ENCODE peak calls at places on chromosome 20, in six cellular contexts. One of them, this sample, is unnamed.

GRCh38 chr20:63309261-63310071 is 16.5 kb downstream of the COL20A1 start:
- DNase-seq in neural progenitor cell: peak
- DNase-seq in GM13976: peak
- DNase-seq in mesothelial cell of epicardium: peak
- DNase-seq in keratinocyte: no peak
- DNase-seq in chondrocyte: no peak
- DNase-seq in this sample: peak

GRCh38 chr20:50187403-50188051 is 3.1 kb upstream of the CEBPB start:
- DNase-seq in chondrocyte: no peak
- DNase-seq in keratinocyte: no peak
- DNase-seq in mesothelial cell of epicardium: no peak
- DNase-seq in neural progenitor cell: no peak
- DNase-seq in GM13976: no peak
- DNase-seq in this sample: no peak

GRCh38 chr20:61520761-61521460 is 268.9 kb downstream of the CDH4 start:
- DNase-seq in chondrocyte: no peak
- DNase-seq in GM13976: no peak
- DNase-seq in keratinocyte: no peak
- DNase-seq in mesothelial cell of epicardium: no peak
- DNase-seq in neural progenitor cell: no peak
- DNase-seq in this sample: no peak

GRCh38 chr20:25223765-25224720 is 23.8 kb upstream of the PYGB start:
- DNase-seq in GM13976: no peak
- DNase-seq in chondrocyte: peak
- DNase-seq in keratinocyte: no peak
- DNase-seq in neural progenitor cell: no peak
- DNase-seq in mesothelial cell of epicardium: no peak
- DNase-seq in this sample: no peak

GRCh38 chr20:41276317-41276751 is 41.2 kb downstream of the ZHX3 start:
- DNase-seq in GM13976: no peak
- DNase-seq in keratinocyte: no peak
- DNase-seq in mesothelial cell of epicardium: no peak
- DNase-seq in neural progenitor cell: peak
- DNase-seq in chondrocyte: no peak
- DNase-seq in this sample: no peak

GRCh38 chr20:56247954-56248782 is at the start of gene MC3R:
- DNase-seq in neural progenitor cell: peak
- DNase-seq in chondrocyte: no peak
- DNase-seq in mesothelial cell of epicardium: no peak
- DNase-seq in GM13976: peak
- DNase-seq in keratinocyte: no peak
- DNase-seq in this sample: no peak

GRCh38 chr20:46928580-46929132 is 34.0 kb downstream of the EYA2 start:
- DNase-seq in GM13976: no peak
- DNase-seq in neural progenitor cell: peak
- DNase-seq in chondrocyte: no peak
- DNase-seq in keratinocyte: no peak
- DNase-seq in mesothelial cell of epicardium: no peak
- DNase-seq in this sample: no peak

GRCh38 chr20:20241966-20242365 is 125.9 kb upstream of the INSM1 start:
- DNase-seq in chondrocyte: no peak
- DNase-seq in neural progenitor cell: peak
- DNase-seq in GM13976: no peak
- DNase-seq in mesothelial cell of epicardium: no peak
- DNase-seq in keratinocyte: no peak
- DNase-seq in this sample: no peak

GRCh38 chr20:23235173-23236027 is 115.2 kb upstream of the NXT1 start:
- DNase-seq in mesothelial cell of epicardium: no peak
- DNase-seq in keratinocyte: no peak
- DNase-seq in neural progenitor cell: peak
- DNase-seq in chondrocyte: no peak
- DNase-seq in GM13976: peak
- DNase-seq in this sample: no peak

GRCh38 chr20:24755411-24755922 is 193.6 kb upstream of the CST7 start:
- DNase-seq in neural progenitor cell: peak
- DNase-seq in keratinocyte: no peak
- DNase-seq in chondrocyte: no peak
- DNase-seq in mesothelial cell of epicardium: no peak
- DNase-seq in GM13976: no peak
- DNase-seq in this sample: no peak

GRCh38 chr20:40650707-40651106 is 38.3 kb downstream of the MAFB start:
- DNase-seq in GM13976: no peak
- DNase-seq in keratinocyte: no peak
- DNase-seq in mesothelial cell of epicardium: no peak
- DNase-seq in neural progenitor cell: no peak
- DNase-seq in chondrocyte: no peak
- DNase-seq in this sample: no peak

DNA sequence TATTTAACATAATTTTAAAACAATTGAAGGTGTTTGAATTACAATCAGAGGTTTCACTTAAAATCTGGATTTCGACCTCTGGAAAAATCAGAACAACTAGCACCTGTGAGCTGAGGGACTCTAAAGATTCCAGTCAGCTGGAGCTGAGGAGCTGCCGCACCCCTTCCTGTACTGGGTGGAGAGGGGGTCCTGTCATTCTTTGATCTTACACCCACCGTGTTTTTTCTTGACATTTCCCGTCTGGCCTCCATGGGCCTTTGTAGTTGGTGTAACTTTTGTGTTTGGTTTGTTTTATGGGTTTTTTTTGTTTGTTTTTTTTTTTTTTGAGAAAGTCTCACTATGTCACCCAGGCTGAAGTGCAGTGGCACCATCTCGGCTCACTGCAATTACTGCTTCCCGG is 17.2 kb downstream of the ARFGEF2 start:
- DNase-seq in GM13976: no peak
- DNase-seq in keratinocyte: no peak
- DNase-seq in chondrocyte: no peak
- DNase-seq in mesothelial cell of epicardium: no peak
- DNase-seq in neural progenitor cell: no peak
- DNase-seq in this sample: no peak
- TF ChIP-seq CTCF in GM13976: no peak
- TF ChIP-seq CTCF in keratinocyte: no peak
- TF ChIP-seq CTCF in chondrocyte: no peak
- TF ChIP-seq CTCF in mesothelial cell of epicardium: no peak
- TF ChIP-seq CTCF in neural progenitor cell: no peak
- TF ChIP-seq CTCF in this sample: no peak

DNA sequence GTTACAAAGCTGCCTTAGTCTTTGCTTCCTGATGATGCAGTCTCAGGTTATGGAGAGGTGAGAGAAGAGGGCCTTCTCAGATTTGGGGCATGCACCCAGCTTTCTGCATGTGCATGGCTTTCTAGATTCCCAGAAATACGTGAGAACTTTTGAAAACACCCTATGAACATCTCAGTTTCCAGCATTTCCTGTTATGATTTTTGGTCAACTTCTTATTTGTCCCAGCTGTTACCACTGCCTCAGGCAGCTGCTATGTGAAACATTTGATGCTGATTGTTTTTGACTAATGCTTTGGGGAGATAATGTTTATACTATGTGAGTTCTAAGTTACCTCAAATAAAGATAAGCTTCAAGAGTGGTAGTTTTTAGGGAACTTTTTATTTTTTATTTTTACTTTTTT is 9.5 kb upstream of the SNAP25 start:
- DNase-seq in GM13976: no peak
- DNase-seq in keratinocyte: no peak
- DNase-seq in chondrocyte: no peak
- DNase-seq in mesothelial cell of epicardium: no peak
- DNase-seq in neural progenitor cell: no peak
- DNase-seq in this sample: no peak
- TF ChIP-seq CTCF in GM13976: no peak
- TF ChIP-seq CTCF in keratinocyte: no peak
- TF ChIP-seq CTCF in chondrocyte: no peak
- TF ChIP-seq CTCF in mesothelial cell of epicardium: no peak
- TF ChIP-seq CTCF in neural progenitor cell: no peak
- TF ChIP-seq CTCF in this sample: no peak

DNA sequence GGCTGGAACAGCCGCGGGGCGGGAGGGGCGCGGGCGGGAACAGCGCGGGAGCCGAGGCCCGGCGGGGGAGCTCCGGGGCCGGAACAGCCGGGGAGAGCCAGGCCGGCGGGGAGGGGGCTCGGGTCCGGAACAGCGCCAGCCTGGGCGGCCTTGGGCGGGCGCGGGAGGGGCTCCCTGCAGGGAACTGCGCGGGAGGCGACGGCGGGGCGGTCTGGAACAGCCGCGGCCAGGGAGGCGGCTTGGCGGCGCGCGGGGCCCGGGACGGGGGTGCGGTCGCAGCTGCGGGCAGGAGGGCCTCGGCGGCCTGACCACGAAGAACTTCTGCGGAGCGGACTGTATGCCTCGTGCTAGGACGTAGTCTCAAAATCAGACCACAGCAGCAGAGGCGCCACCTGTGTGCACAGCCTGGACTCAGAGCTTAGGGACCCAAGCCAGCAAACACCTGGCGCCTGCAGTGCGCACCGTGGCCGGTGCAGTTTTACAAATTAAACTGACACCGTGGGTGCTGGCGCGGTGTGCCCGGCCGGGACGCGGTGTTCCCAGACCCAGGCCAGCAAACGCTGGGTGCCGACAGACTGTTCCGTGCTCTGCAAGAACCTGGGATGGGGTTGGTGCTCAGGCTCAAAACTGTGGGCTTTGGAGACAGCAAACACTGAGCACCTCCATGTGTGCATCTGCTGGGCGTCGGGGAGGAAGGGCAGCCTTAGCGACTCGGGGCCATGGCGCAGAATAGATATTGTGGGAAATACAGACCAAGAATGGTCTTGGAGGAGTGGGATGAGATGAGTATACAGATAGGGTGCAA is 572 bp downstream of the ZNF341 start:
- DNase-seq in chondrocyte: peak
- DNase-seq in keratinocyte: peak
- DNase-seq in mesothelial cell of epicardium: peak
- DNase-seq in neural progenitor cell: no peak
- DNase-seq in GM13976: peak
- DNase-seq in this sample: no peak
- TF ChIP-seq CTCF in chondrocyte: no peak
- TF ChIP-seq CTCF in keratinocyte: no peak
- TF ChIP-seq CTCF in mesothelial cell of epicardium: no peak
- TF ChIP-seq CTCF in neural progenitor cell: no peak
- TF ChIP-seq CTCF in GM13976: no peak
- TF ChIP-seq CTCF in this sample: no peak

DNA sequence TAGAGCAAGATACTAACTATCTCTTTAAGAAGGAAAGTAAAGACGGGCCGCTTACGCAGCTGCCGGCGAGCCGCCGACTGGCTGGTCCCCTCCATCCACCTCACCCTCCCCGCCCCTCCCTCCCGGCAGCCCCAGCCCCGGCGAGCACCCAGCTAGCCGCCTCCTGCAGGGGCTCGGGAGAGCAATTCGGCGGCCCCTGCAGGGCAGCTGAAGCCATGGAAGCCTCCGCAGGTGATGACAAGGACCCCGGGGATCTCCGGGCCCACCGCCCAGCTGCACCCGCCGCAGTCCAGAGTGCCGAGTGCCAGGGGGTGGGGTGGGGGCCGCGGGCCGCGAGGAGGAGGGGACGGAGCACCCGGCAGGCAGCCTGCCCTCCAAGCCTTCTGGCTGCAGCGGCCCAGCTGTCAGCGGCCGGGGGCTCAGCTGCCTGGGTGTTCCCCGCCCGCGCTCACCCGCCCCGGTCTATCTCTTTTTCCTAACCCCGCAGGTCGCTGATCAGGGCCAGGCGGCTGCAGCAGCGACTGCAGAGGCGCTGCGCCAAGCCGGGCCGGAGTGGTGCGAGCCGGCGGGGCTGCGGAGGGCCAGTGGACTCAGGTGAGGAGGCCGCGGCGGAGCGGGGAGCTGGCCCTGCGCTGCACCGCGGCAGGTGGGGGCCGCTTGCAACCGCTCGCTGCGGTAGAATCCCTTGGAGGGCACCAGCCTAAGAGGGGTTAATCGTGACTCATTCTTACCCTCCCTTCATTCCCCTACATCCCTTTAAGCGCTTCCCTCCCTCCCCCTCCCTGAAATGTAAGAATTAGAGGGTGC is at the start of gene SNPH:
- DNase-seq in neural progenitor cell: peak
- DNase-seq in keratinocyte: peak
- DNase-seq in chondrocyte: no peak
- DNase-seq in GM13976: peak
- DNase-seq in mesothelial cell of epicardium: peak
- DNase-seq in this sample: no peak
- TF ChIP-seq CTCF in neural progenitor cell: no peak
- TF ChIP-seq CTCF in keratinocyte: no peak
- TF ChIP-seq CTCF in chondrocyte: no peak
- TF ChIP-seq CTCF in GM13976: no peak
- TF ChIP-seq CTCF in mesothelial cell of epicardium: no peak
- TF ChIP-seq CTCF in this sample: no peak

GRCh38 chr20:53829706-53830521 is 236.3 kb upstream of the ZNF217 start:
- DNase-seq in neural progenitor cell: no peak
- DNase-seq in mesothelial cell of epicardium: no peak
- DNase-seq in GM13976: no peak
- DNase-seq in chondrocyte: no peak
- DNase-seq in keratinocyte: no peak
- DNase-seq in this sample: no peak

GRCh38 chr20:53827996-53828672 is 234.5 kb upstream of the ZNF217 start:
- DNase-seq in mesothelial cell of epicardium: no peak
- DNase-seq in keratinocyte: peak
- DNase-seq in neural progenitor cell: no peak
- DNase-seq in chondrocyte: no peak
- DNase-seq in GM13976: no peak
- DNase-seq in this sample: no peak

GRCh38 chr20:53829086-53829703 is 235.6 kb upstream of the ZNF217 start:
- DNase-seq in mesothelial cell of epicardium: no peak
- DNase-seq in GM13976: no peak
- DNase-seq in neural progenitor cell: no peak
- DNase-seq in chondrocyte: no peak
- DNase-seq in keratinocyte: peak
- DNase-seq in this sample: no peak

GRCh38 chr20:53827292-53827995 is 233.8 kb upstream of the ZNF217 start:
- DNase-seq in GM13976: no peak
- DNase-seq in chondrocyte: no peak
- DNase-seq in neural progenitor cell: no peak
- DNase-seq in keratinocyte: no peak
- DNase-seq in mesothelial cell of epicardium: no peak
- DNase-seq in this sample: no peak

GRCh38 chr20:53828673-53829085 is 235.0 kb upstream of the ZNF217 start:
- DNase-seq in GM13976: no peak
- DNase-seq in keratinocyte: no peak
- DNase-seq in mesothelial cell of epicardium: no peak
- DNase-seq in chondrocyte: no peak
- DNase-seq in neural progenitor cell: peak
- DNase-seq in this sample: no peak
- TF ChIP-seq CTCF in GM13976: no peak
- TF ChIP-seq CTCF in keratinocyte: no peak
- TF ChIP-seq CTCF in mesothelial cell of epicardium: no peak
- TF ChIP-seq CTCF in chondrocyte: peak
- TF ChIP-seq CTCF in neural progenitor cell: no peak
- TF ChIP-seq CTCF in this sample: no peak

GRCh38 chr20:51767018-51767866 is 948 bp downstream of the ATP9A start:
- DNase-seq in mesothelial cell of epicardium: peak
- DNase-seq in GM13976: peak
- DNase-seq in neural progenitor cell: peak
- DNase-seq in chondrocyte: peak
- DNase-seq in keratinocyte: peak
- DNase-seq in this sample: peak
- TF ChIP-seq CTCF in mesothelial cell of epicardium: peak
- TF ChIP-seq CTCF in GM13976: no peak
- TF ChIP-seq CTCF in neural progenitor cell: peak
- TF ChIP-seq CTCF in chondrocyte: peak
- TF ChIP-seq CTCF in keratinocyte: no peak
- TF ChIP-seq CTCF in this sample: peak